ENCODE peak calls at places on chromosomes 13 and 19, in ten cellular contexts. Y, R, B, D, U, G, N, Q, K and A are unnamed samples.

GRCh38 chr19:34847393-34847792 is 74.4 kb upstream of the ZNF599 start:
- DNase-seq in Y (no peak), R (no peak), B (no peak), D (no peak), U (no peak), G (no peak), N (no peak), Q (no peak), K (no peak), A (no peak)

GRCh38 chr13:106381083-106381482 is 154.4 kb downstream of the EFNB2 start:
- DNase-seq in Y (no peak), R (no peak), B (no peak), D (peak), U (no peak), G (no peak), N (no peak), Q (peak), K (no peak), A (no peak)

GRCh38 chr13:20475927-20476691 is 49.5 kb downstream of the CRYL1 start:
- DNase-seq in Y (no peak), R (no peak), B (no peak), D (peak), U (no peak), G (peak), N (peak), Q (peak), K (no peak), A (no peak)

GRCh38 chr13:29861694-29862110 is 11.3 kb upstream of the UBL3 start:
- DNase-seq in Y (peak), R (no peak), B (no peak), D (no peak), U (peak), G (no peak), N (no peak), Q (peak), K (no peak), A (peak)

GRCh38 chr13:45786293-45786920 is 65.1 kb downstream of the SIAH3 start:
- DNase-seq in Y (no peak), R (no peak), B (no peak), D (no peak), U (no peak), G (no peak), N (peak), Q (no peak), K (no peak), A (no peak)

GRCh38 chr19:13872695-13873389 is 4.1 kb upstream of the NANOS3 start:
- DNase-seq in Y (no peak), R (peak), B (no peak), D (no peak), U (no peak), G (no peak), N (peak), Q (no peak), K (peak), A (no peak)

GRCh38 chr13:27827646-27828045 is 35.4 kb downstream of the GSX1 start:
- DNase-seq in Y (no peak), R (no peak), B (no peak), D (no peak), U (no peak), G (no peak), N (no peak), Q (no peak), K (no peak), A (no peak)

GRCh38 chr13:72652681-72653080 is 74.7 kb downstream of the MZT1 start:
- DNase-seq in Y (no peak), R (no peak), B (peak), D (peak), U (no peak), G (no peak), N (no peak), Q (peak), K (no peak), A (no peak)

GRCh38 chr19:12754465-12755196 is 3.0 kb downstream of the BEST2 start:
- DNase-seq in Y (no peak), R (no peak), B (no peak), D (no peak), U (no peak), G (no peak), N (no peak), Q (no peak), K (no peak), A (no peak)

GRCh38 chr19:29724741-29725140 is 9.7 kb upstream of the C19orf12 start:
- DNase-seq in Y (no peak), R (no peak), B (no peak), D (no peak), U (no peak), G (no peak), N (no peak), Q (no peak), K (no peak), A (no peak)

GRCh38 chr19:29727906-29728305 is 12.8 kb upstream of the C19orf12 start:
- DNase-seq in Y (no peak), R (no peak), B (no peak), D (no peak), U (no peak), G (no peak), N (no peak), Q (no peak), K (no peak), A (no peak)

DNA sequence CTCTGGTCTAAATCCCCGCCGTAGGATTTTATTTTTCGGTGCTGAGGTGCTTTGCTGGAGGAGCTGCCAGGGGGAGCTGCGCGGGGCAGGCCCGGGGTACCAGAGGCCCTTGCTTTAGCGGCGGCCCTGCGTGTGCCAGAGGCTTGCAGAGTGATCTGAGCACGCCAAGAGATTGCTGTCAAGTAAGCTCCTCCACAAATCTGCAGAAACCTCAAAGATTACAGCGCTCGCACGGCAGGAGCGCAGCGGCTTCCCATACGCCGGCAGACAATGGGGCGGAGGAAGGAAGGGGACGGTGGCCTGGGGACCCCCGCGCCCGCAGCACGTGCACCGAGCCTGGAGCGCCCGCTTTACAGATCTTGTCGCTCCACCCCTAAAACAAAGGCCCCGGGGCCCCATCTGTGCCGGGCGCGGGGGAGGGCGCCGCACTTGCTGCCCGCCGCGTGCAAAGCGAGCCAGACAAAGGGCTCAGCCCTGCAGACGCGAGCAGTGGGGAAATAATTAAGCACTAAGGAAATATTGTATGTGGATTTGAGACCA is 9.1 kb upstream of the C19orf12 start:
- DNase-seq in Y (peak), R (no peak), B (no peak), D (peak), U (no peak), G (no peak), N (no peak), Q (peak), K (peak), A (no peak)
- TF ChIP-seq CTCF in Y (no peak), R (no peak), B (no peak), D (no peak), U (no peak), G (no peak), N (no peak), Q (no peak), K (no peak), A (no peak)

DNA sequence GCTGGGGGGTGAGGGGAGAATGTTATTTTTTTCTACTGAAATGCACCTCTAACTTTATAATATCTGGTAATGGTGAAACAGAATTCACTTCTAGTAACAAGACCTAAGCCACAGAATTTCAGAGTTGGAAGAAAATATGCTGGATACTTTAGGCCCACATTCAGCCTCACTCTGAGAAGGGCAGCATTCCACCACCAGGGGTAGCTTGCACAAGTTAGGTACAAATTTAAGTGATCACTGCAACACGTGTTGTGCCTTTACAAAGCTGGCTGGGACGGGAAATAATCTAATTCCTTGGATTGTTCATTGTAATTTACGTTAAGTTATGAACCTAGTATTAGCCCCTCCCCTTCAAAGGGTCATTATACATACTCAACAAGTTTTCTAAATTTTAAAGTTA is 192.3 kb downstream of the RGCC start:
- DNase-seq in Y (peak), R (no peak), B (no peak), D (peak), U (peak), G (no peak), N (no peak), Q (no peak), K (no peak), A (no peak)
- TF ChIP-seq CTCF in Y (peak), R (no peak), B (peak), D (peak), U (peak), G (no peak), N (no peak), Q (peak), K (peak), A (peak)

GRCh38 chr13:36259361-36260137 is 38.1 kb downstream of the CCDC169 start:
- DNase-seq in Y (no peak), R (no peak), B (no peak), D (no peak), U (no peak), G (no peak), N (no peak), Q (no peak), K (no peak), A (no peak)

GRCh38 chr13:36261976-36262375 is 35.6 kb downstream of the CCDC169 start:
- DNase-seq in Y (peak), R (no peak), B (no peak), D (peak), U (peak), G (no peak), N (no peak), Q (no peak), K (no peak), A (no peak)

GRCh38 chr13:36261011-36261410 is 36.6 kb downstream of the CCDC169 start:
- DNase-seq in Y (peak), R (no peak), B (peak), D (no peak), U (peak), G (no peak), N (no peak), Q (no peak), K (no peak), A (no peak)

GRCh38 chr13:36258831-36259230 is 38.8 kb downstream of the CCDC169 start:
- DNase-seq in Y (no peak), R (no peak), B (no peak), D (no peak), U (no peak), G (no peak), N (no peak), Q (no peak), K (no peak), A (no peak)
- TF ChIP-seq CTCF in Y (no peak), R (no peak), B (no peak), D (no peak), U (no peak), G (no peak), N (no peak), Q (no peak), K (no peak), A (no peak)

DNA sequence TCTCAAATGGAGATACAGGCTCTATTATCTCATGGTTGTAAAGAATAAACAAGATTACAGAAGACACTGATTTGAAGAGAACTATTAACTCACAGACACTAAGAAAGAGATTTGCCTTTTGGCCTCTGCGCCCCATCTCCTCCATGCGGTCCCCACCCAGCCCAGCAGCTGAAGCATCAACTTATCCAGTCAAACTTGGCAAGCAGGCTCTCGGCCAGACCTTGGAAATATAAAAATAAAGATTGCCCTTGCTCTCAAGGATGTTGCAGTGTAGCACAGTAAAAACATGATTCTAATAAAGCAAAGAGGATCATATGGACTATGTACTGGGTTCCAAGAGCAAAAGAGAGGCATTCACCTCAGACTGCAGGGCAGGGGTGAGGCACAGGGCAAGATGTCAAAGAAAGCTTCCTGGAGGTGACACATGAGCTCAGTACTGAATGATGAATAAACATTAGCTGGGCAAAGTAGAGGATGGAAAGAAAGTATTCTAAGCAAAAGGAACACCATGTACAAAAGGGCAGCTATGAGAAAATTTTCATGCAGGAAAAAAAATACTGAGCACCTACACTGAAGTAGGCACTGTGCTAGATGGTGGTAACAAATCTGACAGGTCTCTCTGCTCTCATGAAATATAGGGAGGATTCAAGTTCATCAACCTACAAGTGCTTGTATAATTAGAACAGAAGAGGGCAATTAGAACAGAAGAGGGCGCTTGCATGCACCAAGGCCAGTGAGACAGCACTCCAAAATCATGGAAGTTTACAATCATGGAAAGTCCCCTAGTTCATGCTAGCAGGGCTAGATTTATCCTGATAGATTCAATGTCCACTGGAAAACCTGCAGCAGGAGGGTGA is 85.0 kb downstream of the SACS start:
- DNase-seq in Y (peak), R (no peak), B (no peak), D (peak), U (peak), G (no peak), N (no peak), Q (no peak), K (no peak), A (no peak)
- TF ChIP-seq CTCF in Y (no peak), R (no peak), B (no peak), D (peak), U (no peak), G (no peak), N (no peak), Q (no peak), K (no peak), A (no peak)

GRCh38 chr13:61760102-61760501 is 344.5 kb upstream of the PCDH20 start:
- DNase-seq in Y (no peak), R (no peak), B (no peak), D (no peak), U (no peak), G (no peak), N (no peak), Q (no peak), K (no peak), A (no peak)
- TF ChIP-seq CTCF in Y (no peak), R (no peak), B (no peak), D (no peak), U (no peak), G (no peak), N (no peak), Q (no peak), K (no peak), A (no peak)

DNA sequence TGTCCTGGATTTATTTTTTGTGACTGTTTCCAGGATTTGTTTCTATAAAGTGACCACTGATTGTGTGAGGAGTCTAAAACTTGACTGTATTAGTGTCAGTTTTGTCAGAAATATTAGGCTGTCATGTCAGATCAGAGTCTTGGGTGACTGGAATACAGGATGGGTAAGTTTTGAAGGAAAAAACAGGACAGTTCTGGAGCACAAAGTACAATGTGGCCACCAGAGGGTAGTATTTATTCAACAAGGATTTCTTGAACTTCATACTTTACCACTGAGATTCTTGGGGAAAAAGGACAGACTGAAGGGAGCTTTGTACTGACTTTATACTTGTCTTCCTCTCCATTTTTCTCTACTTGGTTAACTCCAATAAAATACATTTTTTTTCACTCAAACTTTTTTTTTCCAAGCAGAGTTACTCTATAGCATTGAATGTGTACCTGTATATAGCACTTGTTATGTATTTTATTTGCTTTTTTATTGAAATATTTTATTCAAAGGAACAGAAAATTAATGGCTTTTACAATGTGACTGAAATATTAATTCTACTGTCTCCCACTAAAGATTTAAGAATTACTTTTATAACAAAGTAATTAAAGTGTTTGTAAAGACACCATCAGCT is 51.1 kb downstream of the LMO7 start:
- DNase-seq in Y (peak), R (no peak), B (peak), D (peak), U (peak), G (no peak), N (no peak), Q (no peak), K (no peak), A (peak)
- TF ChIP-seq CTCF in Y (peak), R (peak), B (peak), D (peak), U (peak), G (peak), N (peak), Q (peak), K (peak), A (peak)